ENCODE peak calls at places on chromosomes 7 and 10, in five cellular contexts. X is HepG2, L is GM12892, G is H1, F is GM12878. W is an unnamed sample.
A peak's percentile ranks its signal among the peaks of the same experiment; 100 is the strongest.

GRCh38 chr7:8211725-8212096 is 50.3 kb downstream of the ICA1 start:
- DNase-seq in X (no peak), L (no peak), G (no peak), F (no peak), W (no peak)

GRCh38 chr7:70525991-70526390 is 606.0 kb upstream of the GALNT17 start:
- DNase-seq in L (no peak), X (no peak), F (no peak), G (no peak), W (no peak)

GRCh38 chr7:137684316-137684715 is 162.5 kb downstream of the DGKI start:
- DNase-seq in L (no peak), X (no peak), F (no peak), G (no peak), W (no peak)

GRCh38 chr7:30450983-30451497 is 27.5 kb downstream of the NOD1 start:
- DNase-seq in X (no peak), G (no peak), F (no peak), L (no peak), W (no peak)

GRCh38 chr7:154566877-154567276 is 436.0 kb downstream of the PAXIP1 start:
- DNase-seq in G (no peak), F (no peak), X (no peak), L (no peak), W (no peak)

GRCh38 chr10:88582806-88583583 is at the start of gene RNLS:
- DNase-seq in L (peak; percentile 34), F (peak; percentile 37), G (peak; percentile 33), X (no peak), W (peak; percentile 48)

GRCh38 chr7:94417261-94417660 is 22.6 kb downstream of the COL1A2 start:
- DNase-seq in F (no peak), L (no peak), X (no peak), G (no peak), W (no peak)

GRCh38 chr7:24732646-24733413 is 24.4 kb downstream of the GSDME start:
- DNase-seq in F (no peak), X (peak; percentile 20), L (no peak), G (no peak), W (no peak)

GRCh38 chr7:30845426-30846135 is 66.1 kb upstream of the AQP1 start:
- DNase-seq in X (no peak), L (no peak), G (no peak), F (no peak), W (no peak)

GRCh38 chr10:52212062-52212461 is 102.0 kb upstream of the DKK1 start:
- DNase-seq in X (peak; percentile 27), F (no peak), L (no peak), G (no peak), W (no peak)

GRCh38 chr7:96118449-96119001 is 203.4 kb downstream of the SLC25A13 start:
- DNase-seq in X (no peak), G (no peak), F (no peak), L (no peak), W (no peak)

GRCh38 chr10:104254493-104255243 is at the start of gene GSTO1:
- DNase-seq in G (no peak), F (peak; percentile 30), X (peak; percentile 35), L (peak; percentile 64), W (peak; percentile 61)

GRCh38 chr7:149532654-149533053 is 35.0 kb upstream of the ZNF746 start:
- DNase-seq in G (no peak), L (no peak), X (no peak), F (no peak), W (no peak)

GRCh38 chr7:39735903-39736302 is 112.5 kb downstream of the RALA start:
- DNase-seq in F (peak; percentile 19), L (no peak), X (no peak), G (no peak), W (no peak)

GRCh38 chr7:50304158-50304910 is at the start of gene IKZF1:
- DNase-seq in L (no peak), F (no peak), G (no peak), X (no peak), W (peak; percentile 22)

GRCh38 chr7:11716185-11716584 is 115.8 kb downstream of the THSD7A start:
- DNase-seq in G (no peak), L (no peak), F (no peak), X (no peak), W (no peak)

GRCh38 chr10:61628199-61628874 is 34.4 kb upstream of the CABCOCO1 start:
- DNase-seq in F (no peak), X (no peak), L (no peak), G (no peak), W (no peak)

GRCh38 chr7:1694981-1695511 is 25.0 kb downstream of the ELFN1 start:
- DNase-seq in G (no peak), X (no peak), F (no peak), L (no peak), W (no peak)

GRCh38 chr10:97666992-97667391 is 20.0 kb downstream of the AVPI1 start:
- DNase-seq in L (no peak), X (no peak), G (no peak), F (no peak), W (no peak)

GRCh38 chr7:127039541-127039940 is 213.2 kb downstream of the GRM8 start:
- DNase-seq in G (no peak), F (no peak), L (no peak), X (no peak), W (no peak)

GRCh38 chr10:33302188-33302829 is 32.2 kb downstream of the NRP1 start:
- DNase-seq in X (no peak), G (no peak), L (no peak), F (no peak), W (no peak)

GRCh38 chr7:37372750-37373149 is 75.9 kb downstream of the ELMO1 start:
- DNase-seq in F (no peak), G (no peak), X (no peak), L (no peak), W (no peak)

GRCh38 chr10:122490268-122490667 is 28.9 kb downstream of the HTRA1 start:
- DNase-seq in G (no peak), X (no peak), F (no peak), L (no peak), W (no peak)

GRCh38 chr10:15715619-15716227 is 4.0 kb downstream of the ITGA8 start:
- DNase-seq in L (no peak), F (no peak), G (no peak), X (no peak), W (no peak)

GRCh38 chr10:71396714-71397339 is at the start of gene CDH23:
- DNase-seq in L (no peak), F (no peak), G (no peak), X (no peak), W (peak; percentile 46)

GRCh38 chr7:131106681-131107342 is 220.9 kb upstream of the MKLN1 start:
- DNase-seq in L (no peak), X (no peak), F (no peak), G (no peak), W (no peak)

GRCh38 chr7:6886198-6886597 is 60.1 kb upstream of the CCZ1B start:
- DNase-seq in F (no peak), G (no peak), X (no peak), L (no peak), W (no peak)

GRCh38 chr7:95213148-95213547 is 111.2 kb downstream of the PON1 start:
- DNase-seq in F (no peak), L (no peak), G (no peak), X (no peak), W (no peak)

GRCh38 chr7:139481364-139481763 is 2.1 kb downstream of the KLRG2 start:
- DNase-seq in F (no peak), G (no peak), X (no peak), L (no peak), W (no peak)
- TF ChIP-seq POLR2A in F (no peak), G (no peak), X (no peak), L (no peak), W (no peak)

GRCh38 chr7:139871276-139871675 is 42.2 kb downstream of the TBXAS1 start:
- DNase-seq in G (no peak), X (no peak), F (no peak), L (no peak), W (no peak)
- TF ChIP-seq TAF1 in G (no peak), X (no peak), F (no peak), L (no peak), W (no peak)

GRCh38 chr10:101569838-101570763 is 18.0 kb downstream of the POLL start:
- DNase-seq in G (no peak), F (peak; percentile 19), X (peak; percentile 20), L (peak; percentile 95), W (peak; percentile 96)
- TF ChIP-seq POLR2AphosphoS5 in G (no peak), F (no peak), X (no peak), L (no peak), W (no peak)

GRCh38 chr7:97872025-97872669 is at the start of gene ASNS:
- DNase-seq in F (peak; percentile 59), L (peak; percentile 71), X (peak; percentile 77), G (peak; percentile 86), W (peak; percentile 70)
- TF ChIP-seq POLR2A in F (peak; percentile 99), L (peak; percentile 95), X (peak; percentile 74), G (peak; percentile 96), W (peak; percentile 84)

GRCh38 chr10:77360121-77360520 is 277.5 kb downstream of the KCNMA1 start:
- DNase-seq in F (no peak), G (no peak), X (no peak), L (no peak), W (no peak)
- TF ChIP-seq TAF1 in F (no peak), G (no peak), X (no peak), L (no peak), W (no peak)

GRCh38 chr10:26650406-26650805 is 47.1 kb upstream of the PDSS1 start:
- DNase-seq in L (no peak), G (no peak), X (no peak), F (no peak), W (no peak)
- TF ChIP-seq POLR2AphosphoS5 in L (no peak), G (no peak), X (no peak), F (no peak), W (no peak)

GRCh38 chr10:22702348-22702747 is 12.0 kb downstream of the PIP4K2A start:
- DNase-seq in F (no peak), L (no peak), G (no peak), X (no peak), W (no peak)
- TF ChIP-seq POLR2A in F (no peak), L (no peak), G (no peak), X (no peak), W (no peak)

DNA sequence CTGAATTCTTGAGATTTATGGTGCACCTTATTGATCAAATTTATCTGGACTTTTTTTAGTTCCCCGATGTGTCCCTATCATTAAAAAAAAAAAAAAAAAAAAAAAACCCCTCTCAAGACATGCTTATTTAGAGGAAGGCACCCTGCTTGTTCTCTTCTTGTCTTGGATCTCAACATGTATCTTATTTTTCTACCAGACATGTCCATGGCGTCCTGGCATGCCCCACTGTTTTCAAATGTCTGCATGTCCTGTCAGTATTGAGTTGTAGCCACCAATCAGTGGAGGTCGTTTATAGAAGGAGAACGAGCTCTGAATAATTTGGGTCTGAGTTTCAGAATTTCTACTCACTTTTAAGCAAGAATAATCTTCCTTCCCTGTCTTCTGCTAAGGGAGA is 2.8 kb upstream of the HOXA13 start:
- DNase-seq in F (no peak), G (no peak), X (no peak), L (no peak), W (no peak)
- TF ChIP-seq TAF1 in F (no peak), G (no peak), X (no peak), L (no peak), W (no peak)

GRCh38 chr7:159030490-159031134 is 114.1 kb downstream of the VIPR2 start:
- DNase-seq in L (no peak), X (peak; percentile 46), F (no peak), G (peak; percentile 27), W (no peak)
- TF ChIP-seq POLR2AphosphoS5 in L (no peak), X (no peak), F (no peak), G (peak; percentile 62), W (no peak)